ENCODE peak calls at places on chromosomes 5 and 9, in four cellular contexts. A is BE2C; H is stimulated activated CD4-positive, alpha-beta T cell treated with anti-CD3 and anti-CD28 coated beads, Interleukin-1b, Interleukin-23, amount 100 ng/mL, for 24 hours; D is activated CD4-positive, alpha-beta T cell treated with anti-CD3 and anti-CD28 coated beads, Interleukin-2, amount 10 ng/mL, durations not matched to agents 7 days and 5 days. O is an unnamed sample.

GRCh38 chr5:131968396-131968954 is 23.0 kb upstream of the MEIKIN start:
- DNase-seq in A (no peak), D (no peak), H (no peak), O (no peak)

GRCh38 chr5:72272393-72272792 is 47.6 kb downstream of the MRPS27 start:
- DNase-seq in D (no peak), H (no peak), A (no peak), O (no peak)

GRCh38 chr5:136201870-136202269 is 8.9 kb upstream of the SMIM32 start:
- DNase-seq in D (no peak), H (no peak), A (no peak), O (no peak)

GRCh38 chr9:121288874-121289553 is 21.1 kb downstream of the GSN start:
- DNase-seq in H (no peak), D (no peak), A (no peak), O (peak)

GRCh38 chr5:176644878-176645670 is 2.2 kb upstream of the TSPAN17 start:
- DNase-seq in A (no peak), D (no peak), H (no peak), O (no peak)

GRCh38 chr5:32225445-32225844 is 51.3 kb upstream of the GOLPH3 start:
- DNase-seq in H (no peak), D (no peak), A (no peak), O (no peak)

GRCh38 chr5:21680196-21680595 is 1172.9 kb downstream of the CDH12 start:
- DNase-seq in A (no peak), H (no peak), D (no peak), O (no peak)

GRCh38 chr5:33401482-33402390 is 39.0 kb upstream of the TARS1 start:
- DNase-seq in A (no peak), H (no peak), D (no peak), O (no peak)

GRCh38 chr9:136546697-136547481 is 1.0 kb upstream of the NOTCH1 start:
- DNase-seq in D (peak), H (no peak), A (no peak), O (peak)

GRCh38 chr9:37944671-37945481 is 40.9 kb upstream of the SLC25A51 start:
- DNase-seq in H (no peak), D (no peak), A (no peak), O (no peak)

GRCh38 chr5:180644129-180644824 is 5.1 kb downstream of the FLT4 start:
- DNase-seq in A (no peak), D (no peak), H (no peak), O (no peak)

GRCh38 chr5:150918613-150919012 is 13.8 kb upstream of the ZNF300 start:
- DNase-seq in H (no peak), A (no peak), D (no peak), O (no peak)

GRCh38 chr5:161051920-161052500 is 200.0 kb upstream of the ATP10B start:
- DNase-seq in H (no peak), D (no peak), A (no peak), O (no peak)

GRCh38 chr9:123251741-123252140 is 16.6 kb downstream of the STRBP start:
- DNase-seq in A (no peak), D (no peak), H (no peak), O (no peak)

GRCh38 chr9:72703574-72703973 is 182.2 kb downstream of the TMC1 start:
- DNase-seq in H (no peak), D (no peak), A (no peak), O (no peak)

GRCh38 chr9:110752766-110753165 is 84.2 kb downstream of the MUSK start:
- DNase-seq in H (no peak), D (no peak), A (no peak), O (no peak)

GRCh38 chr9:137048655-137049543 is 2.9 kb upstream of the NPDC1 start:
- DNase-seq in A (no peak), D (no peak), H (no peak), O (peak)

GRCh38 chr5:20524956-20525529 is 537.0 kb upstream of the CDH18 start:
- DNase-seq in D (no peak), A (no peak), H (no peak), O (no peak)

GRCh38 chr9:83701769-83702168 is 6.0 kb downstream of the UBQLN1 start:
- DNase-seq in H (no peak), D (no peak), A (no peak), O (no peak)

GRCh38 chr5:176868126-176868525 is 31.0 kb downstream of the HK3 start:
- DNase-seq in D (no peak), H (no peak), A (no peak), O (no peak)

GRCh38 chr5:9173281-9174048 is 372.4 kb downstream of the SEMA5A start:
- DNase-seq in D (no peak), H (no peak), A (no peak), O (no peak)

GRCh38 chr9:121690316-121690715 is 38.9 kb downstream of the DAB2IP start:
- DNase-seq in H (no peak), A (no peak), D (no peak), O (no peak)